ENCODE peak calls at places on chromosome 13, in ten cellular contexts. C is tibial nerve, S is SK-N-SH, O is cardiac muscle cell, A is GM23338, M is adrenal gland, D is astrocyte, Z is fibroblast of lung, Y is H9, P is thoracic aorta. E is an unnamed sample.

GRCh38 chr13:96804186-96804585 is 190.1 kb downstream of the OXGR1 start:
- DNase-seq in C (no peak), S (no peak), O (no peak), A (no peak), M (no peak), D (no peak), Z (no peak), Y (no peak), P (no peak), E (no peak)

GRCh38 chr13:25175026-25175425 is 2.9 kb upstream of the AMER2 start:
- DNase-seq in C (no peak), S (no peak), O (no peak), A (no peak), M (no peak), D (no peak), Z (no peak), Y (no peak), P (no peak), E (no peak)

GRCh38 chr13:88005188-88005587 is 334.0 kb downstream of the SLITRK5 start:
- DNase-seq in C (no peak), S (no peak), O (no peak), A (no peak), M (no peak), D (no peak), Z (peak; percentile 9), Y (no peak), P (no peak), E (no peak)

GRCh38 chr13:30679483-30680330 is 55.6 kb upstream of the ALOX5AP start:
- DNase-seq in C (no peak), S (peak; percentile 68), O (peak; percentile 54), A (peak; percentile 67), M (no peak), D (no peak), Z (peak; percentile 61), Y (peak; percentile 50), P (no peak), E (peak; percentile 60)

GRCh38 chr13:93927431-93927830 is 552.1 kb downstream of the DCT start:
- DNase-seq in C (no peak), S (no peak), O (no peak), A (no peak), M (no peak), D (peak; percentile 58), Z (no peak), Y (no peak), P (no peak), E (no peak)

GRCh38 chr13:76723551-76724232 is 162.5 kb downstream of the KCTD12 start:
- DNase-seq in C (no peak), S (no peak), O (no peak), A (peak; percentile 47), M (no peak), D (peak; percentile 87), Z (peak; percentile 58), Y (peak; percentile 34), P (no peak), E (peak; percentile 26)

GRCh38 chr13:48531416-48532145 is 1.3 kb downstream of the RCBTB2 start:
- DNase-seq in C (no peak), S (no peak), O (no peak), A (no peak), M (no peak), D (peak; percentile 22), Z (no peak), Y (no peak), P (no peak), E (peak; percentile 11)

GRCh38 chr13:35630551-35631275 is 154.2 kb upstream of the MAB21L1 start:
- DNase-seq in C (no peak), S (peak; percentile 36), O (peak; percentile 75), A (peak; percentile 94), M (no peak), D (peak; percentile 43), Z (peak; percentile 70), Y (peak; percentile 75), P (no peak), E (peak; percentile 83)

GRCh38 chr13:28392428-28392827 is 102.5 kb downstream of the FLT1 start:
- DNase-seq in C (no peak), S (peak; percentile 14), O (no peak), A (no peak), M (no peak), D (no peak), Z (no peak), Y (no peak), P (no peak), E (no peak)

GRCh38 chr13:48515732-48516131 is 17.1 kb downstream of the RCBTB2 start:
- DNase-seq in C (no peak), S (no peak), O (no peak), A (no peak), M (no peak), D (no peak), Z (no peak), Y (no peak), P (no peak), E (no peak)

GRCh38 chr13:114268344-114269280 is 12.8 kb upstream of the UPF3A start:
- DNase-seq in C (no peak), S (no peak), O (no peak), A (no peak), M (no peak), D (peak; percentile 61), Z (no peak), Y (no peak), P (no peak), E (no peak)

GRCh38 chr13:78875792-78876580 is 217.0 kb upstream of the OBI1 start:
- DNase-seq in C (no peak), S (no peak), O (no peak), A (peak; percentile 67), M (no peak), D (no peak), Z (no peak), Y (peak; percentile 75), P (no peak), E (peak; percentile 9)

GRCh38 chr13:106521101-106521799 is 14.2 kb downstream of the EFNB2 start:
- DNase-seq in C (no peak), S (no peak), O (no peak), A (peak; percentile 43), M (no peak), D (no peak), Z (no peak), Y (no peak), P (no peak), E (no peak)
- H3K4me1 ChIP-seq in C (no peaks in the 10 kb centered on the region), S (peaks cover 44% of the 10 kb centered on the region), O (peaks cover 6% of the 10 kb centered on the region), A (peaks cover 58% of the 10 kb centered on the region), M (no peaks in the 10 kb centered on the region), D (peaks cover 28% of the 10 kb centered on the region), Z (no peaks in the 10 kb centered on the region), Y (peaks cover 17% of the 10 kb centered on the region), P (no peaks in the 10 kb centered on the region), E (peaks cover 77% of the 10 kb centered on the region)

GRCh38 chr13:110636701-110637201 is 21.4 kb downstream of the NAXD start:
- DNase-seq in C (no peak), S (no peak), O (no peak), A (no peak), M (no peak), D (no peak), Z (no peak), Y (no peak), P (no peak), E (no peak)

GRCh38 chr13:110638814-110639806 is 23.8 kb downstream of the NAXD start:
- DNase-seq in C (no peak), S (peak; percentile 35), O (no peak), A (no peak), M (peak; percentile 13), D (no peak), Z (no peak), Y (no peak), P (no peak), E (no peak)

GRCh38 chr13:110638253-110638652 is 22.9 kb downstream of the NAXD start:
- DNase-seq in C (no peak), S (no peak), O (no peak), A (no peak), M (no peak), D (no peak), Z (no peak), Y (no peak), P (no peak), E (no peak)

GRCh38 chr13:110637275-110637674 is 21.9 kb downstream of the NAXD start:
- DNase-seq in C (no peak), S (no peak), O (no peak), A (no peak), M (no peak), D (no peak), Z (no peak), Y (no peak), P (no peak), E (no peak)

DNA sequence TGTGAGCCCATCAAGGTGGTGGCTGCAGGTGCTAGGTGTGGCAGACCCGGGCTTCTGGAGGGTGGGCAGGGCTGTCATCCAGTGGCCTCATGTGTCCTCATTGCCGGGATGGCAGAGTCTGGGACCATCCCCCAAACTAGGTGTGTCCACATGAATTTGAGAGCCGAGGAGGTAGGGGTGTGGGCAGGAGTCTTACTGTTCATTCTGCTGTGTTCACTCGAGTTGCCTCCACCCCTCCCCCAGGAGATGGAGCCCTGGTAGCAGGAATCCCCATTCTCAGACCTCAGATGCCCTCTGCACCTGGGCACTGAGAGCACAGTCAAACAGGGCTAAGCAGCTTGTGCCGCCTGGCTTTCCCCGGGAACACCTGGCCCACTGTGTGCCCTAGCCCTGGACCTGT is 22.4 kb downstream of the NAXD start:
- DNase-seq in C (no peak), S (peak; percentile 32), O (no peak), A (no peak), M (no peak), D (no peak), Z (no peak), Y (no peak), P (no peak), E (no peak)
- TF ChIP-seq CTCF in C (no peak), S (no peak), O (no peak), A (no peak), M (no peak), D (no peak), Z (no peak), Y (no peak), P (no peak), E (no peak)

GRCh38 chr13:110409581-110409992 is 102.5 kb downstream of the COL4A2 start:
- DNase-seq in C (no peak), S (no peak), O (no peak), A (no peak), M (no peak), D (peak; percentile 92), Z (peak; percentile 76), Y (no peak), P (no peak), E (no peak)
- H3K4me1 ChIP-seq in C (peaks cover 52% of the 10 kb centered on the region), S (peaks cover 34% of the 10 kb centered on the region), O (peaks cover 18% of the 10 kb centered on the region), A (peaks cover 6% of the 10 kb centered on the region), M (no peaks in the 10 kb centered on the region), D (peaks cover 86% of the 10 kb centered on the region), Z (peaks cover 59% of the 10 kb centered on the region), Y (peaks cover 5% of the 10 kb centered on the region), P (peaks cover 55% of the 10 kb centered on the region), E (no peaks in the 10 kb centered on the region)

GRCh38 chr13:84917252-84917878 is 881.9 kb downstream of the SLITRK6 start:
- DNase-seq in C (no peak), S (peak; percentile 34), O (peak; percentile 10), A (peak; percentile 21), M (no peak), D (peak; percentile 19), Z (peak; percentile 63), Y (no peak), P (no peak), E (no peak)
- TF ChIP-seq CTCF in C (peak; percentile 18), S (peak; percentile 72), O (peak; percentile 31), A (peak; percentile 58), M (peak; percentile 67), D (peak; percentile 25), Z (peak; percentile 11), Y (peak; percentile 68), P (no peak), E (peak; percentile 66)

GRCh38 chr13:66574606-66575005 is 655.5 kb downstream of the PCDH9 start:
- DNase-seq in C (no peak), S (no peak), O (no peak), A (no peak), M (no peak), D (peak; percentile 61), Z (no peak), Y (no peak), P (no peak), E (no peak)
- H3K4me1 ChIP-seq in C (no peaks in the 10 kb centered on the region), S (no peaks in the 10 kb centered on the region), O (no peaks in the 10 kb centered on the region), A (no peaks in the 10 kb centered on the region), M (no peaks in the 10 kb centered on the region), D (no peaks in the 10 kb centered on the region), Z (no peaks in the 10 kb centered on the region), Y (no peaks in the 10 kb centered on the region), P (no peaks in the 10 kb centered on the region), E (no peaks in the 10 kb centered on the region)

E was measured in neural progenitor cell.